ENCODE peak calls at places on chromosomes 6 and 20, in eight cellular contexts. X is mesothelial cell of epicardium, V is activated B cell treated with CpG ODN at 0.5 μM for 24 hours, Y is tibial nerve, O is Peyer's patch, M is cardiac muscle cell, W is heart right ventricle, D is bronchial epithelial cell. J is an unnamed sample.

GRCh38 chr6:170248111-170248805 is 42.6 kb downstream of the DLL1 start:
- DNase-seq in Y (no peak), O (no peak), M (no peak), V (no peak), W (no peak), D (no peak), X (no peak), J (no peak)

GRCh38 chr20:227439-228105 is 514 bp downstream of the DEFB129 start:
- DNase-seq in O (no peak), W (no peak), X (no peak), D (no peak), M (no peak), Y (no peak), V (no peak), J (no peak)

GRCh38 chr20:43543138-43543537 is 15.7 kb upstream of the SGK2 start:
- DNase-seq in W (no peak), D (peak; percentile 28), Y (no peak), M (no peak), X (no peak), V (no peak), O (no peak), J (no peak)

GRCh38 chr20:57727863-57728262 is 18.0 kb upstream of the PMEPA1 start:
- DNase-seq in Y (no peak), V (no peak), W (no peak), M (no peak), D (no peak), O (no peak), X (no peak), J (no peak)

GRCh38 chr6:166354965-166355364 is 12.6 kb upstream of the SFT2D1 start:
- DNase-seq in X (no peak), V (no peak), W (no peak), O (no peak), D (no peak), Y (no peak), M (no peak), J (no peak)

GRCh38 chr6:44311767-44312166 is 1.4 kb downstream of the AARS2 start:
- DNase-seq in X (no peak), Y (no peak), D (no peak), W (no peak), V (no peak), O (no peak), M (no peak), J (no peak)

GRCh38 chr20:40522405-40522804 is 166.6 kb downstream of the MAFB start:
- DNase-seq in V (no peak), O (no peak), M (no peak), W (no peak), X (no peak), D (no peak), Y (no peak), J (no peak)

GRCh38 chr6:14673201-14673600 is 555.6 kb downstream of the CD83 start:
- DNase-seq in D (peak; percentile 72), W (no peak), M (no peak), Y (no peak), V (no peak), X (no peak), O (no peak), J (no peak)

GRCh38 chr20:3820048-3820900 is at the start of gene AP5S1:
- DNase-seq in M (peak; percentile 98), Y (peak; percentile 96), W (peak; percentile 97), V (peak; percentile 95), D (peak; percentile 89), O (peak; percentile 98), X (peak; percentile 95), J (peak; percentile 96)

GRCh38 chr6:37210313-37210898 is 40.5 kb downstream of the PIM1 start:
- DNase-seq in X (peak; percentile 86), W (peak; percentile 86), D (peak; percentile 68), V (no peak), Y (peak; percentile 48), O (no peak), M (peak; percentile 87), J (peak; percentile 87)

GRCh38 chr6:90110971-90111370 is 185.7 kb downstream of the BACH2 start:
- DNase-seq in O (no peak), V (no peak), Y (no peak), D (no peak), X (no peak), W (no peak), M (no peak), J (no peak)

GRCh38 chr6:106181664-106182418 is 95.7 kb downstream of the PRDM1 start:
- DNase-seq in M (no peak), D (peak; percentile 72), W (no peak), X (no peak), Y (no peak), V (no peak), O (no peak), J (peak; percentile 57)

GRCh38 chr20:23636182-23636907 is 1.4 kb downstream of the CST3 start:
- DNase-seq in O (no peak), Y (no peak), D (no peak), W (no peak), X (no peak), M (no peak), V (no peak), J (no peak)

GRCh38 chr6:116279232-116280160 is at the start of gene TSPYL1:
- DNase-seq in Y (peak; percentile 93), O (peak; percentile 96), V (peak; percentile 85), X (peak; percentile 94), D (peak; percentile 93), M (peak; percentile 98), W (peak; percentile 98), J (peak; percentile 98)

GRCh38 chr20:40652426-40652825 is 36.6 kb downstream of the MAFB start:
- DNase-seq in D (no peak), M (no peak), V (no peak), W (no peak), X (no peak), O (no peak), Y (no peak), J (no peak)

GRCh38 chr20:62813588-62813987 is 3.3 kb upstream of the COL9A3 start:
- DNase-seq in Y (no peak), M (no peak), V (no peak), W (no peak), X (no peak), D (no peak), O (no peak), J (no peak)

GRCh38 chr6:15606347-15606746 is 56.5 kb downstream of the DTNBP1 start:
- DNase-seq in M (no peak), V (no peak), X (no peak), W (no peak), Y (no peak), O (no peak), D (no peak), J (no peak)

GRCh38 chr6:30810813-30811329 is 66.5 kb upstream of the IER3 start:
- DNase-seq in Y (no peak), X (no peak), M (no peak), V (peak; percentile 24), O (no peak), W (no peak), D (peak; percentile 100), J (peak; percentile 96)

GRCh38 chr6:42316981-42317380 is 99.3 kb upstream of the MRPS10 start:
- DNase-seq in X (no peak), O (no peak), M (no peak), D (no peak), V (no peak), W (no peak), Y (no peak), J (no peak)

GRCh38 chr6:74891358-74891811 is 314.5 kb downstream of the COL12A1 start:
- DNase-seq in D (no peak), X (no peak), V (no peak), O (no peak), W (peak; percentile 8), M (no peak), Y (peak; percentile 15), J (no peak)

GRCh38 chr6:146917979-146918378 is 286.2 kb upstream of the STXBP5 start:
- DNase-seq in V (no peak), Y (no peak), D (no peak), W (no peak), X (no peak), M (no peak), O (no peak), J (no peak)

GRCh38 chr20:32575227-32575581 is 9.9 kb downstream of the NOL4L start:
- DNase-seq in X (no peak), D (no peak), V (no peak), W (no peak), O (no peak), Y (no peak), M (no peak), J (no peak)

GRCh38 chr6:165835410-165835851 is 172.4 kb upstream of the PDE10A start:
- DNase-seq in X (no peak), W (no peak), Y (no peak), D (no peak), M (no peak), O (no peak), V (no peak), J (peak; percentile 51)

GRCh38 chr6:52389626-52390360 is 27.8 kb downstream of the PAQR8 start:
- DNase-seq in W (no peak), Y (no peak), X (no peak), V (no peak), O (peak; percentile 88), D (peak; percentile 51), M (no peak), J (peak; percentile 50)
- TF ChIP-seq CTCF in W (no peak), Y (no peak), X (no peak), V (no peak), O (peak; percentile 54), D (no peak), M (no peak), J (no peak)

GRCh38 chr6:34992353-34992752 is 103.3 kb downstream of the ANKS1A start:
- DNase-seq in V (no peak), X (no peak), W (no peak), Y (no peak), D (peak; percentile 78), O (no peak), M (no peak), J (no peak)
- TF ChIP-seq CTCF in V (no peak), X (no peak), W (no peak), Y (no peak), D (no peak), O (no peak), M (no peak), J (no peak)

GRCh38 chr6:72967329-72967728 is 258.0 kb downstream of the KHDC1L start:
- DNase-seq in W (no peak), D (no peak), X (no peak), Y (no peak), V (no peak), O (no peak), M (no peak), J (no peak)
- TF ChIP-seq CTCF in W (no peak), D (no peak), X (no peak), Y (no peak), V (no peak), O (no peak), M (no peak), J (no peak)

DNA sequence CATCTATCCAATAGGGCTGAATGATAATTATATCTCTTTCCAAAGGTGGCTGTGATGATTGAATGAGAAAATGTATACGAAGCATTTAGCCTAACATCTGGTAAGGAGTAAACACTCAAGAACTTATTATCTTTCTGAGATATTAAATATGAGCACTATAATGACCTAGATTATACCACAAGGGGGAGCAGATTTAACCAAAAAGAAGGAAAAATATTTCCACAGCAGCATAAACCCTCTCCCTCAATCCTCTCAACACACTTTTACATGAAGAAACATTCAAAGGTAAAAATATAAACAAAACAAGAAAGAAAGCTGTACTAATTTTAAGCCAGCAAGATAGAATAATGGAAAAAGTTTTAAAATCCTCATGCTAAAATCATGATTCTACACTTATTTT is 68.4 kb downstream of the SHPRH start:
- DNase-seq in M (no peak), O (no peak), V (no peak), X (no peak), W (no peak), Y (no peak), D (peak; percentile 20), J (peak; percentile 17)
- TF ChIP-seq CTCF in M (peak; percentile 44), O (no peak), V (no peak), X (peak; percentile 37), W (no peak), Y (no peak), D (peak; percentile 17), J (peak; percentile 24)